ENCODE peak calls at places on chromosomes 6 and 20, in seven cellular contexts. A, T, L, G, F, J and P are unnamed samples.
A peak's percentile ranks its signal among the peaks of the same experiment; 100 is the strongest.

GRCh38 chr6:39361657-39362486 is 39.4 kb upstream of the KCNK16 start:
- ATAC-seq in A (peak; percentile 88), T (peak; percentile 88), L (peak; percentile 79), G (peak; percentile 74), F (peak; percentile 93), J (peak; percentile 61), P (peak; percentile 81)

GRCh38 chr20:46226602-46227001 is 81.7 kb downstream of the CDH22 start:
- ATAC-seq in A (no peak), T (no peak), L (no peak), G (no peak), F (no peak), J (peak; percentile 40), P (no peak)

GRCh38 chr6:88683734-88684133 is 279.7 kb downstream of the RNGTT start:
- ATAC-seq in A (no peak), T (no peak), L (no peak), G (no peak), F (no peak), J (no peak), P (no peak)

GRCh38 chr6:119604124-119604523 is 254.6 kb upstream of the MAN1A1 start:
- ATAC-seq in A (no peak), T (no peak), L (no peak), G (no peak), F (no peak), J (no peak), P (no peak)

GRCh38 chr6:30543824-30544223 is 12.5 kb downstream of the GNL1 start:
- ATAC-seq in A (no peak), T (peak; percentile 41), L (no peak), G (peak; percentile 31), F (no peak), J (peak; percentile 16), P (no peak)

GRCh38 chr20:45935416-45936046 is 1.0 kb downstream of the PCIF1 start:
- ATAC-seq in A (peak; percentile 38), T (peak; percentile 31), L (peak; percentile 26), G (no peak), F (peak; percentile 3), J (peak; percentile 19), P (peak; percentile 2)

GRCh38 chr20:31788578-31788977 is 30.6 kb upstream of the MYLK2 start:
- ATAC-seq in A (no peak), T (peak; percentile 65), L (no peak), G (no peak), F (no peak), J (peak; percentile 19), P (no peak)

GRCh38 chr20:49207071-49207470 is 12.1 kb upstream of the DDX27 start:
- ATAC-seq in A (no peak), T (no peak), L (no peak), G (peak; percentile 64), F (peak; percentile 47), J (peak; percentile 48), P (no peak)

GRCh38 chr6:51398064-51398740 is 579.5 kb downstream of the TFAP2B start:
- ATAC-seq in A (no peak), T (no peak), L (no peak), G (no peak), F (peak; percentile 87), J (no peak), P (no peak)

GRCh38 chr20:17225891-17226409 is 890 bp upstream of the PCSK2 start:
- ATAC-seq in A (peak; percentile 24), T (no peak), L (no peak), G (no peak), F (peak; percentile 38), J (no peak), P (no peak)

GRCh38 chr20:13119583-13119982 is 101.5 kb upstream of the ISM1 start:
- ATAC-seq in A (peak; percentile 87), T (peak; percentile 91), L (peak; percentile 70), G (peak; percentile 71), F (peak; percentile 91), J (peak; percentile 57), P (peak; percentile 73)

GRCh38 chr6:22062807-22063408 is 233.9 kb downstream of the PRL start:
- ATAC-seq in A (peak; percentile 72), T (peak; percentile 85), L (no peak), G (peak; percentile 83), F (peak; percentile 95), J (peak; percentile 78), P (peak; percentile 99)

GRCh38 chr20:62258499-62259293 is 20.4 kb downstream of the OSBPL2 start:
- ATAC-seq in A (peak; percentile 83), T (no peak), L (peak; percentile 90), G (no peak), F (no peak), J (no peak), P (no peak)

GRCh38 chr6:135267085-135267484 is 86.0 kb downstream of the MYB start:
- ATAC-seq in A (no peak), T (no peak), L (no peak), G (no peak), F (no peak), J (no peak), P (no peak)

GRCh38 chr6:169813969-169814368 is 62.5 kb downstream of the ERMARD start:
- ATAC-seq in A (no peak), T (no peak), L (no peak), G (no peak), F (no peak), J (no peak), P (no peak)

GRCh38 chr6:11766589-11767450 is 11.8 kb downstream of the ADTRP start:
- ATAC-seq in A (no peak), T (no peak), L (peak; percentile 29), G (no peak), F (peak; percentile 42), J (no peak), P (no peak)

GRCh38 chr20:58233881-58234528 is 5.6 kb upstream of the ANKRD60 start:
- ATAC-seq in A (no peak), T (peak; percentile 34), L (no peak), G (no peak), F (peak; percentile 52), J (no peak), P (peak; percentile 33)

GRCh38 chr6:37741757-37742400 is 44.2 kb upstream of the MDGA1 start:
- ATAC-seq in A (no peak), T (no peak), L (no peak), G (no peak), F (peak; percentile 68), J (no peak), P (peak; percentile 35)

GRCh38 chr6:64505312-64505711 is 869.7 kb downstream of the PHF3 start:
- ATAC-seq in A (no peak), T (no peak), L (no peak), G (no peak), F (no peak), J (no peak), P (no peak)

GRCh38 chr6:43078651-43079050 is 2.5 kb downstream of the PTK7 start:
- ATAC-seq in A (no peak), T (no peak), L (no peak), G (no peak), F (no peak), J (no peak), P (no peak)

GRCh38 chr20:38579219-38579618 is 1.8 kb upstream of the ADIG start:
- ATAC-seq in A (no peak), T (no peak), L (no peak), G (no peak), F (peak; percentile 46), J (no peak), P (no peak)

GRCh38 chr6:104795363-104795762 is 64.4 kb downstream of the HACE1 start:
- ATAC-seq in A (no peak), T (no peak), L (no peak), G (no peak), F (no peak), J (no peak), P (no peak)

GRCh38 chr20:3922983-3923339 is 33.8 kb downstream of the PANK2 start:
- ATAC-seq in A (no peak), T (no peak), L (no peak), G (no peak), F (no peak), J (peak; percentile 51), P (peak; percentile 8)

GRCh38 chr6:157741889-157742615 is 81.0 kb upstream of the SNX9 start:
- ATAC-seq in A (peak; percentile 93), T (no peak), L (peak; percentile 83), G (no peak), F (no peak), J (no peak), P (no peak)

GRCh38 chr6:33692760-33693158 is 18.7 kb downstream of the UQCC2 start:
- ATAC-seq in A (peak; percentile 51), T (peak; percentile 87), L (no peak), G (peak; percentile 63), F (peak; percentile 6), J (peak; percentile 81), P (peak; percentile 5)

GRCh38 chr20:34522969-34523871 is 7.0 kb downstream of the DYNLRB1 start:
- ATAC-seq in A (peak; percentile 51), T (peak; percentile 84), L (no peak), G (peak; percentile 83), F (peak; percentile 66), J (peak; percentile 72), P (peak; percentile 14)

GRCh38 chr6:139497344-139497961 is 123.0 kb upstream of the CITED2 start:
- ATAC-seq in A (no peak), T (no peak), L (no peak), G (no peak), F (no peak), J (no peak), P (no peak)

GRCh38 chr6:17884501-17885039 is 102.9 kb downstream of the KIF13A start:
- ATAC-seq in A (peak; percentile 20), T (peak; percentile 67), L (no peak), G (peak; percentile 83), F (peak; percentile 29), J (peak; percentile 78), P (no peak)

GRCh38 chr20:45781391-45781931 is 10.2 kb downstream of the WFDC3 start:
- ATAC-seq in A (peak; percentile 31), T (no peak), L (no peak), G (no peak), F (peak; percentile 67), J (peak; percentile 47), P (no peak)

GRCh38 chr20:52761867-52762266 is 210.3 kb upstream of the TSHZ2 start:
- ATAC-seq in A (no peak), T (no peak), L (no peak), G (peak; percentile 57), F (no peak), J (peak; percentile 76), P (no peak)

GRCh38 chr6:20440291-20440690 is 38.6 kb downstream of the E2F3 start:
- ATAC-seq in A (no peak), T (no peak), L (no peak), G (no peak), F (no peak), J (no peak), P (no peak)

GRCh38 chr6:3849681-3850450 is 693 bp downstream of the FAM50B start:
- ATAC-seq in A (peak; percentile 25), T (no peak), L (peak; percentile 14), G (no peak), F (peak; percentile 11), J (no peak), P (peak; percentile 4)

GRCh38 chr20:25397081-25397480 is 6.4 kb upstream of the ABHD12 start:
- ATAC-seq in A (no peak), T (no peak), L (no peak), G (no peak), F (no peak), J (no peak), P (no peak)